ENCODE peak calls at places on chromosomes 7 and 10, in four cellular contexts. One of them, this sample, is unnamed.

GRCh38 chr7:129702316-129702715 is 90.8 kb downstream of the NRF1 start:
- DNase-seq in GDM1: no peak
- DNase-seq in AG04449: peak
- DNase-seq in NCI-H2029 treated with DMSO at 0.1 percent for 48 hours: no peak
- DNase-seq in this sample: no peak

GRCh38 chr7:79930604-79931003 is 204.0 kb upstream of the GNAI1 start:
- DNase-seq in AG04449: no peak
- DNase-seq in GDM1: no peak
- DNase-seq in NCI-H2029 treated with DMSO at 0.1 percent for 48 hours: no peak
- DNase-seq in this sample: no peak

GRCh38 chr7:106744507-106745180 is 83.7 kb upstream of the CCDC71L start:
- DNase-seq in GDM1: no peak
- DNase-seq in NCI-H2029 treated with DMSO at 0.1 percent for 48 hours: no peak
- DNase-seq in AG04449: no peak
- DNase-seq in this sample: no peak

GRCh38 chr10:33507662-33508425 is 173.4 kb upstream of the NRP1 start:
- DNase-seq in AG04449: no peak
- DNase-seq in GDM1: no peak
- DNase-seq in NCI-H2029 treated with DMSO at 0.1 percent for 48 hours: no peak
- DNase-seq in this sample: no peak

GRCh38 chr7:101598422-101598957 is 30.6 kb downstream of the MYL10 start:
- DNase-seq in AG04449: no peak
- DNase-seq in GDM1: no peak
- DNase-seq in NCI-H2029 treated with DMSO at 0.1 percent for 48 hours: no peak
- DNase-seq in this sample: peak

GRCh38 chr10:34292675-34293074 is 522.4 kb downstream of the PARD3 start:
- DNase-seq in GDM1: no peak
- DNase-seq in NCI-H2029 treated with DMSO at 0.1 percent for 48 hours: no peak
- DNase-seq in AG04449: no peak
- DNase-seq in this sample: no peak

GRCh38 chr7:2800923-2801682 is 43.0 kb downstream of the GNA12 start:
- DNase-seq in NCI-H2029 treated with DMSO at 0.1 percent for 48 hours: no peak
- DNase-seq in GDM1: peak
- DNase-seq in AG04449: no peak
- DNase-seq in this sample: no peak

GRCh38 chr10:110919971-110920881 is 822 bp downstream of the SHOC2 start:
- DNase-seq in AG04449: no peak
- DNase-seq in NCI-H2029 treated with DMSO at 0.1 percent for 48 hours: no peak
- DNase-seq in GDM1: no peak
- DNase-seq in this sample: peak

GRCh38 chr10:132134541-132135397 is 52.0 kb upstream of the DPYSL4 start:
- DNase-seq in NCI-H2029 treated with DMSO at 0.1 percent for 48 hours: no peak
- DNase-seq in AG04449: no peak
- DNase-seq in GDM1: no peak
- DNase-seq in this sample: no peak

GRCh38 chr7:34080513-34080912 is 175.2 kb downstream of the BMPER start:
- DNase-seq in GDM1: no peak
- DNase-seq in NCI-H2029 treated with DMSO at 0.1 percent for 48 hours: no peak
- DNase-seq in AG04449: no peak
- DNase-seq in this sample: no peak

GRCh38 chr10:12699756-12700556 is 301.6 kb downstream of the CCDC3 start:
- DNase-seq in NCI-H2029 treated with DMSO at 0.1 percent for 48 hours: no peak
- DNase-seq in GDM1: no peak
- DNase-seq in AG04449: no peak
- DNase-seq in this sample: no peak

GRCh38 chr7:128027485-128027980 is 3.7 kb downstream of the LRRC4 start:
- DNase-seq in GDM1: no peak
- DNase-seq in NCI-H2029 treated with DMSO at 0.1 percent for 48 hours: no peak
- DNase-seq in AG04449: no peak
- DNase-seq in this sample: peak

GRCh38 chr7:100400656-100401055 is 27.4 kb downstream of the PILRA start:
- DNase-seq in NCI-H2029 treated with DMSO at 0.1 percent for 48 hours: no peak
- DNase-seq in AG04449: no peak
- DNase-seq in GDM1: peak
- DNase-seq in this sample: no peak

GRCh38 chr7:13414661-13415105 is 574.8 kb downstream of the ETV1 start:
- DNase-seq in GDM1: no peak
- DNase-seq in NCI-H2029 treated with DMSO at 0.1 percent for 48 hours: no peak
- DNase-seq in AG04449: no peak
- DNase-seq in this sample: no peak

GRCh38 chr10:45373783-45374450 is at the start of gene ALOX5:
- DNase-seq in GDM1: no peak
- DNase-seq in AG04449: no peak
- DNase-seq in NCI-H2029 treated with DMSO at 0.1 percent for 48 hours: no peak
- DNase-seq in this sample: peak

GRCh38 chr10:4947635-4948596 is 15.3 kb upstream of the AKR1C1 start:
- DNase-seq in AG04449: peak
- DNase-seq in NCI-H2029 treated with DMSO at 0.1 percent for 48 hours: no peak
- DNase-seq in GDM1: no peak
- DNase-seq in this sample: no peak

GRCh38 chr7:84274029-84274638 is 79.5 kb upstream of the SEMA3A start:
- DNase-seq in GDM1: no peak
- DNase-seq in NCI-H2029 treated with DMSO at 0.1 percent for 48 hours: no peak
- DNase-seq in AG04449: no peak
- DNase-seq in this sample: no peak

GRCh38 chr7:5234852-5235831 is 45.1 kb downstream of the WIPI2 start:
- DNase-seq in NCI-H2029 treated with DMSO at 0.1 percent for 48 hours: peak
- DNase-seq in GDM1: no peak
- DNase-seq in AG04449: no peak
- DNase-seq in this sample: peak